ENCODE peak calls at places on chromosomes 11 and 22, in six cellular contexts. F, Z, G, S, J and T are unnamed samples.

GRCh38 chr11:68843052-68843561 is 1.4 kb upstream of the CPT1A start:
- DNase-seq in F (no peak), Z (no peak), G (no peak), S (no peak), J (no peak), T (no peak)

GRCh38 chr11:79157738-79158137 is 283.1 kb downstream of the TENM4 start:
- DNase-seq in F (no peak), Z (no peak), G (no peak), S (no peak), J (no peak), T (no peak)

GRCh38 chr22:28299760-28300159 is 379.9 kb downstream of the TTC28 start:
- DNase-seq in F (no peak), Z (no peak), G (no peak), S (no peak), J (no peak), T (no peak)

GRCh38 chr11:45655347-45655756 is 10.1 kb downstream of the CHST1 start:
- DNase-seq in F (peak), Z (peak), G (peak), S (peak), J (no peak), T (peak)

GRCh38 chr11:93542753-93543246 is 391 bp downstream of the SMCO4 start:
- DNase-seq in F (no peak), Z (no peak), G (no peak), S (no peak), J (no peak), T (peak)

GRCh38 chr11:57421066-57421465 is 5.9 kb downstream of the SLC43A3 start:
- DNase-seq in F (no peak), Z (no peak), G (no peak), S (no peak), J (no peak), T (no peak)

GRCh38 chr11:5369793-5370192 is 13.8 kb upstream of the OR51M1 start:
- DNase-seq in F (no peak), Z (no peak), G (no peak), S (peak), J (no peak), T (no peak)

GRCh38 chr22:25051983-25052710 is 99.6 kb downstream of the KIAA1671 start:
- DNase-seq in F (peak), Z (no peak), G (no peak), S (no peak), J (no peak), T (no peak)

GRCh38 chr11:101436511-101437142 is 147.2 kb downstream of the TRPC6 start:
- DNase-seq in F (peak), Z (peak), G (no peak), S (peak), J (no peak), T (peak)

GRCh38 chr11:118857385-118857784 is 26.3 kb upstream of the CXCR5 start:
- DNase-seq in F (no peak), Z (no peak), G (no peak), S (no peak), J (no peak), T (no peak)

GRCh38 chr11:24767411-24767810 is 270.6 kb downstream of the LUZP2 start:
- DNase-seq in F (no peak), Z (no peak), G (no peak), S (no peak), J (no peak), T (no peak)

GRCh38 chr11:128553662-128554392 is 33.5 kb downstream of the ETS1 start:
- DNase-seq in F (no peak), Z (no peak), G (no peak), S (no peak), J (no peak), T (no peak)

GRCh38 chr11:111523343-111523742 is 8.8 kb downstream of the HOATZ start:
- DNase-seq in F (no peak), Z (no peak), G (no peak), S (no peak), J (no peak), T (no peak)

GRCh38 chr11:111520565-111520964 is 6.0 kb downstream of the HOATZ start:
- DNase-seq in F (no peak), Z (no peak), G (no peak), S (no peak), J (no peak), T (no peak)

GRCh38 chr11:111524056-111524455 is 9.5 kb downstream of the HOATZ start:
- DNase-seq in F (no peak), Z (no peak), G (no peak), S (no peak), J (no peak), T (no peak)

GRCh38 chr11:111521132-111521531 is 6.6 kb downstream of the HOATZ start:
- DNase-seq in F (no peak), Z (no peak), G (no peak), S (no peak), J (no peak), T (no peak)

DNA sequence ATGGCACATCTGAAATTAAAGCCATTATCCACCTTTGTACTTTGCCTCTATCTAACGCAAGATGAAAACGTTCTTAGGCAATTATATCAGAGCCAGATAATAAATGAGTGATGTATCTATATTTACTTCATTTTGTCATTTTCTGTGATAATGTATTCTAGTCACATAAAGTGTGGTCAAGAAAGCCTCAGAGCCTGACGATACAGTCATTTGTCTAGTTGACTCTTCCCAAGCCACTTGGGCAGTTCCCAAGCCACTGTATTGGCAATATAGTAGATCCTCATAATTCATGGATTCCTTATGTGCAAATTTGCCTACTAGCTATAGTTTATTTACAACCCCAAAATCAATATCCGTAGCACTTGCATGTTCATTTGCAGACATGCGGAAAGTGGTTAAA is 7.8 kb downstream of the HOATZ start:
- DNase-seq in F (no peak), Z (no peak), G (no peak), S (no peak), J (no peak), T (no peak)
- H3K4me3 ChIP-seq in F (no peak), Z (no peak), G (no peak), S (no peak), J (no peak), T (no peak)

DNA sequence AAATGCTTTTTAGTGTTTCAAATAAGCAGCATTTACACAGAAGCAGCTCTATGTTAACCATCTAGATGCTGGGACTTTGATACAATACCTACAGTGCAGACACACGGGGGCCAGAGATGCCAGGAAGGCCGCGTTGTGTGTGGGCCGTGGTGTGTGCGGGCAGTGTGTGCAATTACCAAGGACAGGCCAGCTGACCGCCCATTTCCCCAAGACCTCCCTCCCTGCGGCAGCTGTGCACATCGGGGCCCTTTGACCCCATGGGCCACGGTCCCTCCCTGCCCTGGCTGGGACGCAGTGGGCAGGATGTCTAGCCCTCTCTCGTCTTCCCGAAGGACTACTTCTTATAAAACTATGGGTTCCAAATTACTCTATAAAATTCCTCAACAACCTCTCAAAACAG is 38.4 kb downstream of the CLTCL1 start:
- DNase-seq in F (no peak), Z (no peak), G (no peak), S (no peak), J (no peak), T (no peak)
- TF ChIP-seq ZNF274 in F (no peak), Z (no peak), G (no peak), S (no peak), J (no peak), T (no peak)

DNA sequence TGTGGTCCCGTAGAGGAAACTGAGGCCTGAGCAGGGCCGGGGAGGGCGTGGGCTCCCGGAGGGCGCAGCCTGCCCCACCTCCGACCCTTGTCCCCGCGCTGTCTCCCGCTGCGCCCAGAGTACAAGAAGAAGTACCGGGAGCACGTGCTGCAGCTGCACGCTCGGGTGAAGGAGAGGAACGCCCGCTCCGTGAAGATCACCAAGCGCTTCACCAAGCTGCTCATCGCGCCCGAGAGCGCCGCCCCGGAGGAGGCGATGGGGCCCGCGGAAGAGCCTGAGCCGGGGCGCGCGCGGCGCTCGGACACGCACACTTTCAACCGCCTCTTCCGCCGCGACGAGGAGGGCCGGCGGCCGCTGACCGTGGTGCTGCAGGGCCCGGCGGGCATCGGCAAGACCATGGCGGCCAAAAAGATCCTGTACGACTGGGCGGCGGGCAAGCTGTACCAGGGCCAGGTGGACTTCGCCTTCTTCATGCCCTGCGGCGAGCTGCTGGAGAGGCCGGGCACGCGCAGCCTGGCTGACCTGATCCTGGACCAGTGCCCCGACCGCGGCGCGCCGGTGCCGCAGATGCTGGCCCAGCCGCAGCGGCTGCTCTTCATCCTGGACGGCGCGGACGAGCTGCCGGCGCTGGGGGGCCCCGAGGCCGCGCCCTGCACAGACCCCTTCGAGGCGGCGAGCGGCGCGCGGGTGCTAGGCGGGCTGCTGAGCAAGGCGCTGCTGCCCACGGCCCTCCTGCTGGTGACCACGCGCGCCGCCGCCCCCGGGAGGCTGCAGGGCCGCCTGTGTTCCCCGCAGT is 2.0 kb downstream of the NLRP6 start:
- DNase-seq in F (no peak), Z (no peak), G (no peak), S (no peak), J (no peak), T (no peak)
- H3K4me3 ChIP-seq in F (peak), Z (no peak), G (no peak), S (no peak), J (no peak), T (no peak)

DNA sequence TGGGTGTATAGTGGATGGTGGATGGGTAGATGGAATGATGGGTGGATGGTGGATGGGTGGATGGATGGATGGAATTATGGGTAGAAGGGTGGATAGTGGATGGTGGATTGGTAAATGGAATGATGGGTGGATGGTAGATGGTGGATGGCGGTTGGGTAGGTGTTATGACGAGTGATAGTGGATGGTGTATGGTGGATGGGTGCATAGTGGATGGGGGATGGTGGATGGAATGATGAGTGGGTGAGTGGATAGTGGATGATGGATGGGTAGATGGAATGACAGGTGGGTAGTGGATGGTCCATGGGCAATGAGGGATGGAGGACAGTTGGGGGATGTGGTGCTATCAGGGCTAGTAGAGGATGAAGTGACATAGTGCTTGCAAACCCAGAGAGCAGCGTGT is 182.4 kb downstream of the BRD1 start:
- DNase-seq in F (no peak), Z (no peak), G (no peak), S (no peak), J (no peak), T (no peak)
- TF ChIP-seq ZNF274 in F (no peak), Z (no peak), G (no peak), S (no peak), J (no peak), T (no peak)

GRCh38 chr11:58658553-58659080 is 36.2 kb downstream of the CNTF start:
- DNase-seq in F (no peak), Z (no peak), G (no peak), S (no peak), J (no peak), T (no peak)
- H3K4me3 ChIP-seq in F (no peak), Z (no peak), G (no peak), S (no peak), J (no peak), T (no peak)

GRCh38 chr11:13114566-13115465 is 105.7 kb downstream of the RASSF10 start:
- DNase-seq in F (peak), Z (no peak), G (no peak), S (peak), J (no peak), T (peak)
- TF ChIP-seq ZNF274 in F (no peak), Z (no peak), G (no peak), S (no peak), J (no peak), T (no peak)

GRCh38 chr11:812390-812789 is 2.6 kb downstream of the RPLP2 start:
- DNase-seq in F (no peak), Z (no peak), G (no peak), S (no peak), J (no peak), T (no peak)

GRCh38 chr11:813037-813436 is 3.3 kb downstream of the RPLP2 start:
- DNase-seq in F (no peak), Z (no peak), G (no peak), S (no peak), J (no peak), T (no peak)

GRCh38 chr11:813440-814096 is 3.8 kb downstream of the RPLP2 start:
- DNase-seq in F (no peak), Z (no peak), G (no peak), S (peak), J (no peak), T (no peak)

GRCh38 chr11:810040-810567 is 337 bp downstream of the RPLP2 start:
- DNase-seq in F (no peak), Z (no peak), G (no peak), S (no peak), J (no peak), T (no peak)

DNA sequence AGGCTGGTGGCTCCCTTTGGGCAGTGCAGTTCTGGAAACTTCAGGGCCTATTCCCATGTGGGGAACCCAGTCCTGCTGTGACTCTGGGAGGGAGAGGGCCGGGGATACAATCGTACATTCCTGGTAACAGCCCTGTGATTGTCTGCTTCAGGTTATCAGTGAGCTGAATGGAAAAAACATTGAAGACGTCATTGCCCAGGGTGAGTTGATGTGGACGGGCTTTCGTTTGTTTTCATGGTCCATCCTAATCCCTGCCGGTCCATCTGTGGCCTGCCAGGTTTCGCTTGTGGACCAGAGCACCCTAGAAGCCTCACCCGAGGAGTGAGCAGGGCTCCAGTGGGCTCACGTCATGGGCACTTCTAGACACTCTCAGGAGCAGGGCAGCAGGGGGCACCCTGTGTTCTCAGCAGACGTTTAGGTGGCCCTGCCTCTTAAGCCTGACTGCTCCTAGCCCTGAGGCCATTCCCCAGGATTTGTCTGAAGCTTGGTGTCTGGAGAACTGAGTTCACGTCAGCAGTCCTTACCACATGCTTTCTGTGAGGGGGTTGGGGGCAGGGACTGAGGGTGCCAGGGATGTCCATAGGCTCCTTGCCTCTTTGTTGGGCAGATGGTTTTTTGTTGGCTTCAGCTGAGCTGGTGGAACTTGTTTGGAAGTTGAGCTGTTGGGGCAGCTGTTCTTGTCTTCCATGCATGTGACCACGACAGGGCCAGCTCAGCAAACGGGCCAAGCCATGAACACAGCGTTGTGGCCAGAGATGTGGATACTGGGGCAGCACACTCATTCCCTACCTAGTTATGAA is 1.9 kb downstream of the RPLP2 start:
- DNase-seq in F (no peak), Z (no peak), G (no peak), S (no peak), J (no peak), T (no peak)
- H3K4me3 ChIP-seq in F (peak), Z (peak), G (peak), S (peak), J (peak), T (peak)

DNA sequence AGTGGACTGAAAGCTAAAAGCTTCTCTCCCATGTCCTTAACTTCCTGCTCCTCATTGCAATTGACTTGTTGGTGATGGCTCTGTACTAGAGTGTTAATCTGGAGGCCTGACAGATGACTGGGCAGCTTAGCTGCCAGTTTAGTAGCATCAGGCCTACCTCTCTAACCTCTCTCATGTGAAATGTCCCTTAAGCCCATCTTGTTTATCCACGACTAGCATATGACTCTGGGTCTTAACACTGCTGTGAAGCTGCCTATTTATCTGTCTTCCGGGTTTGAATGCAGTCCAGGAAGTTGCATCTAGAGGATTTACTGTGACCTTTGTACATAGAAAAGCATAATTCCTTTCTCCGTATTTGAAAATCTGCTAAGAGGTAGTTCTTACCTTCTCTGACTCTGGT is 85.3 kb upstream of the HORMAD2 start:
- DNase-seq in F (peak), Z (no peak), G (no peak), S (peak), J (no peak), T (no peak)
- TF ChIP-seq ZNF274 in F (no peak), Z (no peak), G (no peak), S (no peak), J (no peak), T (no peak)

GRCh38 chr22:31289335-31289734 is 3.0 kb downstream of the PIK3IP1 start:
- DNase-seq in F (no peak), Z (no peak), G (no peak), S (no peak), J (no peak), T (no peak)
- H3K4me3 ChIP-seq in F (no peak), Z (no peak), G (no peak), S (no peak), J (peak), T (no peak)